ENCODE peak calls at places on chromosome X, in eight cellular contexts. X is upper lobe of left lung, B is stomach, M is sigmoid colon, O is A549, H is endothelial cell of umbilical vein, D is body of pancreas, W is IMR-90. K is an unnamed sample.

GRCh38 chrX:12210196-12210815 is 72.0 kb downstream of the FRMPD4 start:
- DNase-seq in W (peak), D (no peak), X (no peak), O (peak), M (peak), H (no peak), B (no peak), K (no peak)

GRCh38 chrX:31178064-31178768 is 106.4 kb upstream of the FTHL17 start:
- DNase-seq in M (no peak), D (no peak), H (no peak), W (no peak), O (no peak), B (no peak), X (no peak), K (no peak)

GRCh38 chrX:5399403-5399802 is 829.3 kb downstream of the NLGN4X start:
- DNase-seq in W (no peak), X (no peak), M (no peak), H (no peak), D (no peak), B (no peak), O (no peak), K (no peak)

GRCh38 chrX:5236096-5236495 is 992.6 kb downstream of the NLGN4X start:
- DNase-seq in O (peak), W (no peak), B (no peak), X (peak), H (no peak), M (no peak), D (peak), K (no peak)

GRCh38 chrX:54076903-54077302 is 32.6 kb upstream of the PHF8 start:
- DNase-seq in O (no peak), D (no peak), W (peak), X (no peak), B (no peak), M (no peak), H (no peak), K (no peak)

GRCh38 chrX:48003367-48003757 is 427 bp downstream of the ZNF182 start:
- DNase-seq in M (no peak), X (no peak), H (no peak), B (no peak), W (no peak), O (peak), D (peak), K (no peak)

GRCh38 chrX:48761674-48762471 is at the start of gene GLOD5:
- DNase-seq in M (no peak), H (no peak), W (no peak), B (peak), X (peak), D (peak), O (no peak), K (no peak)

GRCh38 chrX:147848543-147849448 is 62.9 kb upstream of the FMR1 start:
- DNase-seq in O (no peak), H (no peak), B (no peak), D (no peak), M (no peak), W (no peak), X (no peak), K (no peak)

GRCh38 chrX:144531877-144532276 is 648.0 kb downstream of the UBE2NL start:
- DNase-seq in X (no peak), M (no peak), O (no peak), B (no peak), W (no peak), H (no peak), D (no peak), K (no peak)

GRCh38 chrX:151974336-151975227 is at the start of gene GABRE:
- DNase-seq in D (peak), X (peak), W (no peak), B (peak), M (peak), O (no peak), H (peak), K (peak)

GRCh38 chrX:67607436-67607835 is 63.6 kb downstream of the AR start:
- DNase-seq in W (peak), O (no peak), H (no peak), B (no peak), X (no peak), M (no peak), D (no peak), K (no peak)

GRCh38 chrX:112368371-112368770 is 285.8 kb upstream of the TRPC5 start:
- DNase-seq in D (no peak), H (no peak), B (no peak), W (no peak), O (no peak), M (no peak), X (no peak), K (no peak)

GRCh38 chrX:136055651-136056221 is 70.5 kb downstream of the SLC9A6 start:
- DNase-seq in H (peak), B (no peak), W (peak), O (no peak), M (peak), D (no peak), X (no peak), K (no peak)

GRCh38 chrX:136767104-136767941 is 13.4 kb downstream of the ARHGEF6 start:
- DNase-seq in B (peak), M (peak), O (peak), D (peak), X (peak), W (peak), H (peak), K (peak)

GRCh38 chrX:97096385-97096784 is 212.7 kb downstream of the RPA4 start:
- DNase-seq in B (no peak), M (no peak), D (no peak), H (no peak), W (no peak), O (no peak), X (no peak), K (no peak)

GRCh38 chrX:38175140-38175539 is 45.5 kb downstream of the SRPX start:
- DNase-seq in W (peak), H (peak), X (peak), B (peak), D (peak), O (peak), M (no peak), K (no peak)

GRCh38 chrX:7149421-7149820 is 1.5 kb upstream of the PUDP start:
- DNase-seq in D (no peak), W (no peak), H (no peak), M (no peak), O (no peak), B (no peak), X (no peak), K (no peak)

GRCh38 chrX:40300286-40300890 is 202.6 kb upstream of the BCOR start:
- DNase-seq in W (no peak), B (no peak), X (no peak), D (no peak), H (no peak), M (no peak), O (no peak), K (no peak)

GRCh38 chrX:334331-334891 is 15.8 kb upstream of the GTPBP6 start:
- DNase-seq in H (no peak), O (no peak), D (peak), M (peak), W (no peak), B (no peak), X (no peak), K (no peak)

DNA sequence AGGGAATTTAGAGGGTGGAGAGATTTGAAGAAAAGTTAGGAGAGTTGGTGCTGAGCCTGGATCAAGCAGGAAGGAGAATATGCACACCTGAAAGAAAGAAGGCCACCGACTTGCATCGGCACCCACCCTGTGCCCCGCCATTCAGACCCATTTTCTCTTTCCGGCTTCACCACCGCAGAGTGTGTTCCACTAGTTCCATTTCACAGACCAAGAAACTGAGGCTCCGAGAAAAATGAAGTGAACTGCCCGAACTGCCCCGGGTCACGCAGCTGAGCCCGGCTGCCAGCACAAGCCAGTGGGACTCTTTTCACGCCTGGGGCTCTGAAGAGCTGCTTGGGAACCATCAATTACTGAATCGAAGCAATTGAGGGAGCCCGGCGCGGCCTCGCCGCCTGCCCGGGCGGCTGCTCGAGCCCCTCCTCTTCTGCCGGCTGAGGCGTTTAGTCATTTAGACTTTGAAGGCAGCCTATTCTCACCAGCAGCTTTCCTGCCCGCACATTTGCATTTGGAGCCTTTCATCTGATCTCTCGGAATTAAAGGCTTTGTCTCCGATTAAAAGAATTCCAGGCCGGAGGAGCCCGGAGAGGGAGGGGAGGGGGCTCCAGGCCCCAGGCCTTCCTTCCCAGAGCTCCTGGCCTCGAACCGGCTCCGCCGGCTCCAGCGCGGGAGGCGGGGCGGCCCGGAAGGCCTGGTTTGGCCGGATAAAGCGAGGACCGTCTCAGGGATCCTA is 140.2 kb upstream of the PJA1 start:
- DNase-seq in B (no peak), D (no peak), H (no peak), O (no peak), W (no peak), X (no peak), M (no peak), K (no peak)
- H3K27ac ChIP-seq in B (no peak), D (no peak), H (no peak), O (no peak), W (no peak), X (no peak), M (no peak), K (no peak)

GRCh38 chrX:15785176-15785735 is 5.0 kb upstream of the ZRSR2 start:
- DNase-seq in O (no peak), D (no peak), M (no peak), H (peak), B (no peak), X (no peak), W (no peak), K (no peak)

GRCh38 chrX:15790766-15791380 is 589 bp downstream of the ZRSR2 start:
- DNase-seq in X (no peak), W (peak), D (no peak), B (peak), M (no peak), O (no peak), H (peak), K (no peak)

GRCh38 chrX:15786930-15787329 is 3.4 kb upstream of the ZRSR2 start:
- DNase-seq in B (no peak), W (no peak), M (no peak), D (no peak), O (no peak), H (no peak), X (peak), K (no peak)

GRCh38 chrX:15789979-15790765 is at the start of gene ZRSR2:
- DNase-seq in H (peak), O (peak), D (peak), X (peak), W (peak), M (peak), B (peak), K (peak)
- TF ChIP-seq POLR2A in H (peak), O (peak), D (peak), X (peak), W (peak), M (peak), B (no peak), K (peak)

GRCh38 chrX:107738272-107738671 is 37.3 kb downstream of the TSC22D3 start:
- DNase-seq in W (no peak), H (no peak), X (no peak), O (no peak), M (no peak), B (no peak), D (peak), K (no peak)

GRCh38 chrX:107741318-107741813 is 34.2 kb downstream of the TSC22D3 start:
- DNase-seq in O (no peak), W (no peak), H (no peak), D (no peak), X (no peak), M (no peak), B (no peak), K (no peak)

GRCh38 chrX:107736781-107737531 is 38.6 kb downstream of the TSC22D3 start:
- DNase-seq in M (no peak), D (no peak), X (no peak), B (no peak), O (no peak), H (peak), W (no peak), K (no peak)

GRCh38 chrX:107738768-107739167 is 36.8 kb downstream of the TSC22D3 start:
- DNase-seq in M (no peak), D (no peak), X (no peak), W (no peak), O (no peak), B (no peak), H (no peak), K (no peak)

DNA sequence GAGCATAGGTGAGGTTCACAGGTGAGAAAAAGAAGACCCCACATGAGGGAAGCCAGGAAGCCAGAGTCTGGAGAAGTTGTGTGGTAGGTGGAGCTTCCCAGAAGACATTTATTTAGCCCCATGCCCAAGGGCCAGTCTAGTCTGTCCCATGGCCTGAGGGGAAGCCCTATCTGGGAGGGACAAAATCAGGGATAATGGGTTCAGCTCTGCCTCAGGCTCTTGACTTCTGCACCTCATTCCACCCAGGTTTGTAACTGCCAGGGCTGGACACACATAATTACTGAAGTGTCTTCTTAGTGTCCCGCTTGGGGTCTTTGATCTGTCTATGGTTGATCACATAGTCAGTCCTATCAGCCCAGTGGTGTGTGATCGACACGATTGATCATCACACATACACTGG is 36.0 kb downstream of the TSC22D3 start:
- DNase-seq in D (no peak), B (no peak), M (no peak), H (no peak), X (no peak), O (no peak), W (no peak), K (no peak)
- H3K27ac ChIP-seq in D (no peak), B (peak), M (peak), H (no peak), X (peak), O (no peak), W (no peak), K (peak)

DNA sequence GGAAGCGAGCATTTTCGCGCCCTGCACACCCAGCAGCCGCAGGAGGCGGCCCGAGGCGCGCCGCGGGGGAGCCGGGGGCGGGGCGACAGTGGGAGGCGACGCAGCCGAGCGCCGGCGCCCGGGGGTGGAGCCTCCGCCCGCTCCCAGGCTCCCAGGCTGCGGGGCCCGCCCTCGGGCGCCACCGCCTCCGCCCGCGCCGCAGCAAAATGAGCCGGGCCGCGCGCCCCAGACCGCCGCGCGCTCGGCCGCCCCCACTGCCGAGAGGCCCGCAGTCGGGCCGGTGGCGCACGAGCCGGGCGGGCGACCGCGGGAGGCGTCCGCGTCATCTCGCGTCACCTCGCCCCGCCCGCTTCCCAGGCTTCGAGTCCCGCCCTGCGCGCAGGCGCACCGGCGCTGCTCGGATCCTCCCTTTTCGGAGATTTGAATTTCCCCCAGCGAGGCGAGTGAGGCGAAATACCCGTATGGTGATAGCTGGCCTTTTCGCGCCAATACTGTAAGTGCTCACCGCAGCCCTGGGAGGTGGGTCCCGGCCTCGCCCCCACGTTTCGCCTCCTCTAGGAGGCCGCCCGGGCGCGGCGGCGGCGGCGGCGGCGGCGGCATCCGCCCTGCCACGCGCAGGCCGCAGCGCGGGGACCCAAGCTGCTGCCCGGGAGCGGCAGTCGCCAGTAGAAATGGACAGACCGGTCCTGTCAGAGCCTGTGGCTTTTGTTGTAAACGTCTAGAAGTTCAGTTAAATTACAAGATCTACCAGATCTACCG is at the start of gene TMEM187:
- DNase-seq in W (peak), H (peak), X (peak), O (peak), D (peak), B (peak), M (peak), K (peak)
- TF ChIP-seq POLR2A in W (peak), H (peak), X (peak), O (no peak), D (no peak), B (no peak), M (no peak), K (peak)

GRCh38 chrX:78945186-78945912 is at the start of gene P2RY10:
- DNase-seq in D (no peak), O (no peak), B (no peak), X (no peak), M (no peak), W (no peak), H (no peak), K (no peak)
- H3K27ac ChIP-seq in D (no peak), O (no peak), B (no peak), X (peak), M (no peak), W (no peak), H (no peak), K (no peak)

DNA sequence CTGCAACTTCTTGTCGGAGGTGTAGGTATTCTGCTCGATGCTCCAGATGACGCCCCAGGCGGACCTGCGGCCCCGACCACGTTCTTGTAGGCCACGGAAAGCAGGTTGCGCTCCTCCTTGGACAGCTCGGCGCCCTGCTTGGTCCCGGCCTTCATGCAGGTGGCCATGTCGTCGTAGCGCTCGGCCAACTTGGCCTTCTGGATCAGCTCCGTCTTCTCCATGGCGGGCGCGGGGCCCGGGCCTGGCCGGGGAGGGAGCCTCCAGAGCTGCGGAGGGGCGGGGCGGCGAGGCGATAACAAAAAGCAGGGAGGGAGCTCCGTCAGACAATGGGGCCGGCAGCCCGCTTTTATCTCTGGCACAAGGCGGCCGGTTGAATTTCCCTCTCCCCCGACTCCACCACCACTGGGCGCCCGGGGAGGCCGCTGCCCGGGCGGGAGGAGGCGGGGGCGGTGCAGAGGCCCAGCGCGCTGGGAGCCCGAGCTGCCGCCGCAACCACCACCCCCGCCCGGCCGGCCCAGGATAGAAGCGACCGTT is 28.3 kb upstream of the DRP2 start:
- DNase-seq in B (peak), O (no peak), H (peak), D (peak), M (no peak), W (no peak), X (no peak), K (peak)
- TF ChIP-seq POLR2A in B (no peak), O (no peak), H (no peak), D (no peak), M (no peak), W (no peak), X (no peak), K (no peak)

GRCh38 chrX:77431227-77431626 is 16.0 kb upstream of the FGF16 start:
- DNase-seq in W (peak), H (no peak), X (peak), M (no peak), O (no peak), B (no peak), D (no peak), K (no peak)

GRCh38 chrX:77427586-77427985 is 19.6 kb upstream of the FGF16 start:
- DNase-seq in H (no peak), D (no peak), X (no peak), O (no peak), W (no peak), B (no peak), M (no peak), K (no peak)

GRCh38 chrX:77422886-77423648 is 24.1 kb upstream of the FGF16 start:
- DNase-seq in H (no peak), O (no peak), X (no peak), B (no peak), W (no peak), M (no peak), D (no peak), K (no peak)

GRCh38 chrX:77426811-77427210 is 20.4 kb upstream of the FGF16 start:
- DNase-seq in O (no peak), W (peak), X (no peak), B (no peak), M (no peak), H (peak), D (no peak), K (no peak)
- H3K27ac ChIP-seq in O (no peak), W (no peak), X (no peak), B (no peak), M (no peak), H (peak), D (no peak), K (no peak)

GRCh38 chrX:100649550-100650356 is 5.8 kb downstream of the SRPX2 start:
- DNase-seq in O (no peak), W (peak), D (peak), M (peak), H (peak), B (no peak), X (peak), K (peak)
- TF ChIP-seq POLR2A in O (no peak), W (peak), D (no peak), M (no peak), H (peak), B (no peak), X (no peak), K (no peak)

GRCh38 chrX:34873500-34874225 is 68.9 kb upstream of the FAM47B start:
- DNase-seq in B (no peak), X (no peak), W (peak), H (no peak), O (no peak), D (no peak), M (no peak), K (no peak)
- H3K27ac ChIP-seq in B (no peak), X (no peak), W (no peak), H (no peak), O (peak), D (no peak), M (no peak), K (no peak)